ENCODE peak calls at places on chromosomes 12 and 14, in four cellular contexts. C, Z, H and A are unnamed samples.

GRCh38 chr12:46071769-46072624 is 81.6 kb upstream of the SCAF11 start:
- DNase-seq in C (peak; percentile 23), Z (peak; percentile 50), H (peak; percentile 74), A (peak; percentile 80)

GRCh38 chr12:52210186-52210924 is 18.5 kb upstream of the KRT80 start:
- DNase-seq in C (peak; percentile 77), Z (no peak), H (no peak), A (no peak)

GRCh38 chr12:108689314-108690190 is 41.8 kb downstream of the CORO1C start:
- DNase-seq in C (no peak), Z (no peak), H (no peak), A (no peak)

GRCh38 chr12:1663440-1664132 is 27.3 kb upstream of the ADIPOR2 start:
- DNase-seq in C (no peak), Z (no peak), H (no peak), A (no peak)

GRCh38 chr12:46617167-46617566 is 208.6 kb downstream of the SLC38A4 start:
- DNase-seq in C (peak; percentile 70), Z (no peak), H (no peak), A (no peak)

GRCh38 chr14:47277703-47278102 is 397.7 kb downstream of the MDGA2 start:
- DNase-seq in C (no peak), Z (no peak), H (no peak), A (peak; percentile 10)

GRCh38 chr12:2884810-2885209 is 5.9 kb upstream of the TULP3 start:
- DNase-seq in C (no peak), Z (no peak), H (no peak), A (no peak)

GRCh38 chr12:29726321-29726692 is 57.4 kb downstream of the TMTC1 start:
- DNase-seq in C (no peak), Z (no peak), H (no peak), A (no peak)